ENCODE peak calls at places on chromosome 3, in five cellular contexts. M is upper lobe of left lung, I is GM12878, K is HepG2, X is K562. R is an unnamed sample.

GRCh38 chr3:48409291-48410201 is 20.3 kb downstream of the PLXNB1 start:
- ATAC-seq in M (no peak), I (no peak), X (no peak), K (no peak), R (no peak)

GRCh38 chr3:151130437-151130836 is 45.0 kb downstream of the MED12L start:
- ATAC-seq in M (peak; percentile 60), I (no peak), K (no peak), X (no peak), R (no peak)

GRCh38 chr3:168249539-168250414 is 154.1 kb upstream of the GOLIM4 start:
- ATAC-seq in I (peak; percentile 85), K (peak; percentile 99), M (peak; percentile 89), X (peak; percentile 84), R (peak; percentile 82)

GRCh38 chr3:8560608-8561007 is 59.0 kb downstream of the LMCD1 start:
- ATAC-seq in M (no peak), K (no peak), I (no peak), X (peak; percentile 43), R (no peak)

GRCh38 chr3:188077160-188077812 is 76.7 kb upstream of the LPP start:
- ATAC-seq in X (no peak), K (no peak), M (peak; percentile 85), I (no peak), R (peak; percentile 72)

GRCh38 chr3:152352559-152352958 is 83.8 kb downstream of the MBNL1 start:
- ATAC-seq in K (no peak), I (peak; percentile 45), M (no peak), X (peak; percentile 25), R (no peak)

GRCh38 chr3:36175916-36176461 is 204.3 kb upstream of the STAC start:
- ATAC-seq in X (no peak), K (no peak), I (no peak), M (no peak), R (no peak)

GRCh38 chr3:158352551-158352950 is 218.4 kb upstream of the MLF1 start:
- ATAC-seq in K (no peak), X (no peak), M (no peak), I (peak; percentile 52), R (no peak)

DNA sequence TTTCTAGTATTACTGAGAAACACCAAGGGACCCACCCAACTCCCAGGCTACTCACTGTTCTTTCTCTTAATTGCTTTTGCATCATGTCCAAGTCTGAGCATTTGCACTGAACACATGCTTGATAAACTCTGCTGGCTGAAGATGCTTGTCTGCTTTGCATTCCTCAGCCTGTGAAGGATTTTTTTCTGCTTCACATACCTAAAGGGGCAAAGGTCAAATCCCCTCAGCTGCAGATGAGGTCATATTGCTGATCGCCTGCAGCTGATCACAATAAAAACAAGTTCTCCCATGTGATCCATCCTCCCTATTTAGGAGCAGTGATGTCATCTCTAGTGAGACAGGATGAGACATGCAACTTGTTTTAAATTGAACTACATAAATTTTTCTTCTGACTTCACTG is 84.6 kb upstream of the DCBLD2 start:
- ATAC-seq in X (no peak), K (peak; percentile 41), I (no peak), M (no peak), R (no peak)
- TF ChIP-seq POLR2AphosphoS5 in X (no peak), K (no peak), I (no peak), M (no peak), R (no peak)

DNA sequence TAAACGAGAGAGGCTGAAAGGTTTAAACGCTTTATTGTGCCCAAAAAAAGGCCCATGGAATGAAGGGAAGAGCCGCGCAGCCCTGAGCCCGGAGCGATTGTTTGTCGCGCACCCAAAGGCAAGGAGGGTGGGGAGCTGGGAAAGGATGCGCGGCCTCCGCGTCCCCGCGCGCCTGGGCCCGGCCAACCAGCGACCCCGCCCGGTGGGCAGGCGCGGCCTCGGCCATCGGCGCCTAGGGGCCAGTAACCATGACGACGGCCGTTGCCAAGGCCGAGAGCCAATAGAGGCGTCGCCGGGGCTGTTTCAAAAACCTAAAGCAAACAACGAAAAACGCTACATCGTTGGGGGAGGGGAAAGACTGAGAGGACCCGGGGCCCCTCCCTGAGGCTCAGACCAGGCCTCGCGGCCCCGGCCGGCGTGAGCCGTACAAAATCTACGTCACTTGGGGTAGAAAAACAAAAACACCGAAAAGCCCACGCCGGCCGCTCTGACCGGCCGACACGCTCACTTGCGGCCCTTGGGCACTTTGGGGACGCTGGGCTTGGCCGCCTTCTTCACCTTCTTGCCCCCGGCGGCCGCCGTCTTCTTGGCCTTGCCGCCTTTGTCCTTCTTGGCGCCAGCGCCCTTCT is 36.2 kb downstream of the HMCES start:
- ATAC-seq in K (peak; percentile 60), I (peak; percentile 42), X (peak; percentile 68), M (peak; percentile 61), R (peak; percentile 71)
- TF ChIP-seq POLR2A in K (peak; percentile 38), I (peak; percentile 69), X (no peak), M (peak; percentile 40), R (peak; percentile 36)

DNA sequence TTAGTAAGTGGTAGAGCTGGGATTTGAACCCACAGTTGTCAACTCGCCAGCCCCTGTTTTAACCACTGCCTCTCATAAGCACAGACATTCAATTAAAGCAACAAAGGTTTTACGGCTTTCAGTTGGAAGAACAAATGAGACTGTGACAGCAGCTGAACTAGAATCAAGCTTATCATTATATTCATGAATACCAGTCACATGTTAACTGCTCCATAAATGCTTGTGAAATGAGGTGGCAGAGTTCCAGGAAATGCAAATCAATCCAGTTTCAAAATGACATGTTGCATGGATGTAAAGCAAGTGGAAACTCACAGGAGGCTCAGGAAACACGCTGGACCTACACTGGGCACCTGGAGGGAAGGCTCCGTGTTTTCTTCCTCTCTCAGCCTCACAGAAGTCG is 3.9 kb downstream of the GP5 start:
- ATAC-seq in M (no peak), X (peak; percentile 9), K (peak; percentile 12), I (no peak), R (no peak)
- TF ChIP-seq EP300 in M (no peak), X (no peak), K (no peak), I (no peak), R (no peak)

DNA sequence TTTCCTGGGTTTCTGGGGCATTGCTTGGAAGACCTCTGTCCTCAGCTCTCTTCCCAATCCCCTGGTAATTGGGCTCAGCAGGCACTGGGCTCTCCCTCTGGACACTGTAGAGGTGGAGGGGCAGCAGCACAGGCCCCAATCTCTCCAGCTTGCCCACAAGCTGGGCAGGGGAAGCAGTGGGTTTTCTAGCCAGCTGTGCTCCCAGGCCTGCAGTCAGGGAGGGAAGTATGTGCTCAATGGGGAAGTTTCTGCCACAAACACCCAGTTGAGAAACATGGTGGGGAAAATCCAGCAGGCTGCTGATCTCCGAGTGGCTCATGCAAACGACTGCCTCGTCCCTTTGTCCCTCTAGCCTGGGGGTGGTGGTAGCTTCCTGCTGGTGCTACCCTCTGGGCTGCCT is 12.8 kb upstream of the RFT1 start:
- ATAC-seq in X (no peak), M (no peak), I (peak; percentile 53), K (no peak), R (no peak)
- TF ChIP-seq POLR2AphosphoS5 in X (no peak), M (no peak), I (no peak), K (no peak), R (no peak)

GRCh38 chr3:172709776-172710708 is 825 bp downstream of the NCEH1 start:
- ATAC-seq in K (peak; percentile 32), M (peak; percentile 61), I (peak; percentile 34), X (peak; percentile 58), R (peak; percentile 50)

GRCh38 chr3:172713316-172713715 is 2.4 kb upstream of the NCEH1 start:
- ATAC-seq in X (no peak), I (no peak), K (no peak), M (no peak), R (no peak)

GRCh38 chr3:172708905-172709775 is 1.7 kb downstream of the NCEH1 start:
- ATAC-seq in I (no peak), X (no peak), K (no peak), M (no peak), R (no peak)

GRCh38 chr3:172711457-172711800 is 562 bp upstream of the NCEH1 start:
- ATAC-seq in K (peak; percentile 31), I (peak; percentile 19), X (peak; percentile 4), M (peak; percentile 49), R (peak; percentile 49)

DNA sequence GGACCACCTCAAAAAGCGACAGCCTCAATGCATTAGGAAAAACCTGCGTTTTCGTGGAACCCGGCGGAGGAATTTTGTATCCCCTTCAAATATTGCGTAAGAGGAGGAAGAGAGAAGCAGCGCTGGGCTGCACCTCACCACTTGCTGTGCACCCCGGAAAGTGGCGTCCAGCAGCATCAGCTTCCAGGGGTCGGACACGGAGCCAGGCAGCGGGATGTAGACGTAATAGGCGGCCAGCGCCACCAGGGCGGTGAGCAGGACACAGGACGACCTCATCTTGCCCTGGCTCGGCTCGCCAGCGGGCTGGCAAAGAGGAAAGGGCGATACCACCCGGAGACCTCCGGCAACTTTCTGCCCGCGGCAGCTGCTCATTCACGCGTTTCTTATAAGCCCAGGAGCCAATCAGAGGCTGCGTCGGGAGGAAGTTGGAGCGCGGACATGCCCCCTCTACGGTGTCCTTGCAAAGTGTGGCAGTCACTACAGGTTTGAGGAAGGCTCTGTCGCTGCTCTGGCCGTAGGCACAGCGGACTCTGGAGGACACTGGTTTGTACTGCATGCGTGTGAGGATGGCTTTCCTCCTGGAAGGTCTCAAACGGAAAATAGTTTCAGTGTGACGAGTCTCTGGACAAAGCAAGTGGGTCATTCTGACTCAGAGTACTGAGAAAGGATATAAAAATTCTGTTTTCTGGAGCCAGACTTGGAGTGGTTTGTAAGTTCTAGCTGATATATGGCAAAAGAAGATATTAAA is at the start of gene NCEH1:
- ATAC-seq in I (peak; percentile 99), K (peak; percentile 99), X (peak; percentile 99), M (peak; percentile 100), R (peak; percentile 97)
- TF ChIP-seq POLR2A in I (peak; percentile 84), K (peak; percentile 97), X (peak; percentile 84), M (peak; percentile 93), R (peak; percentile 78)

DNA sequence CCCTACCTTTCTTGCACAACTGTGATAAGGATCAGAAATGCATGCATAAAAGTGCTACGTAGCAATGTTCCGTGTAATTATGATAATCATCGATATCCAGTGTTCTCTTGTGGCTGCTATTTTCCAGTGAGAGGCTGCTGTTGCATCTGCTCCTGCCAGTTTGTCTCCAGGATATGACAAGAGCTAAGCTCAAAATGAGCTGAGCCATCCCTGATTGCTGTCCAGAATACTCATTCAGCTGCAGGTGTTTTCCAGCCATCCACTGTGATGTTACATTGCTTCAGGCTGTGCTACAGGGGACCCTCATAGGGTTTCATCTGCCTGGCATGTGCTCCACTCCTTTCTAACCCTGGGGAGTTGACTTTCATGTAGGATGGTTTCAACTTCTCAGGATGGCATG is 976.1 kb downstream of the ROBO1 start:
- ATAC-seq in K (no peak), I (no peak), M (no peak), X (no peak), R (no peak)
- TF ChIP-seq EP300 in K (no peak), I (no peak), M (no peak), X (no peak), R (no peak)

GRCh38 chr3:178084938-178085816 is 451.1 kb upstream of the KCNMB2 start:
- ATAC-seq in M (peak; percentile 59), X (no peak), K (peak; percentile 87), I (no peak), R (peak; percentile 86)
- TF ChIP-seq POLR2AphosphoS5 in M (peak; percentile 27), X (no peak), K (no peak), I (no peak), R (peak; percentile 16)